ENCODE peak calls at places on chromosomes 6 and 20, in ten cellular contexts. V is upper lobe of left lung, M is H1, Y is H9, E is heart left ventricle, D is epithelial cell of esophagus, G is astrocyte of the spinal cord, F is HCT116, O is tibial artery, N is cardiac muscle cell. X is an unnamed sample.

GRCh38 chr6:142561511-142562265 is 259.9 kb downstream of the ADGRG6 start:
- DNase-seq in V (no peak), M (no peak), Y (no peak), E (no peak), D (no peak), G (no peak), F (no peak), O (no peak), N (no peak), X (no peak)

GRCh38 chr6:52253494-52253893 is 9.2 kb upstream of the IL17F start:
- DNase-seq in V (no peak), M (no peak), Y (no peak), E (no peak), D (peak; percentile 12), G (no peak), F (no peak), O (no peak), N (no peak), X (no peak)

GRCh38 chr6:166031275-166031674 is 136.4 kb downstream of the TBXT start:
- DNase-seq in V (no peak), M (no peak), Y (no peak), E (no peak), D (no peak), G (no peak), F (no peak), O (no peak), N (no peak), X (no peak)

GRCh38 chr6:100719883-100720682 is 161.0 kb downstream of the ASCC3 start:
- DNase-seq in V (no peak), M (no peak), Y (no peak), E (no peak), D (peak; percentile 42), G (peak; percentile 38), F (peak; percentile 8), O (no peak), N (peak; percentile 67), X (no peak)

GRCh38 chr20:58690351-58690750 is 2.2 kb upstream of the NPEPL1 start:
- DNase-seq in V (no peak), M (no peak), Y (no peak), E (no peak), D (no peak), G (no peak), F (no peak), O (no peak), N (peak; percentile 7), X (no peak)

GRCh38 chr20:3875378-3875974 is 13.7 kb upstream of the PANK2 start:
- DNase-seq in V (no peak), M (no peak), Y (no peak), E (no peak), D (no peak), G (no peak), F (no peak), O (no peak), N (no peak), X (no peak)

GRCh38 chr6:45845546-45845945 is 170.1 kb downstream of the CLIC5 start:
- DNase-seq in V (no peak), M (no peak), Y (no peak), E (no peak), D (peak; percentile 53), G (peak; percentile 16), F (no peak), O (no peak), N (peak; percentile 62), X (no peak)

GRCh38 chr6:12751694-12752304 is 35.2 kb downstream of the PHACTR1 start:
- DNase-seq in V (no peak), M (peak; percentile 90), Y (peak; percentile 66), E (peak; percentile 36), D (peak; percentile 70), G (peak; percentile 56), F (no peak), O (peak; percentile 56), N (peak; percentile 72), X (no peak)

GRCh38 chr6:5292154-5292553 is 30.8 kb downstream of the FARS2 start:
- DNase-seq in V (no peak), M (no peak), Y (no peak), E (no peak), D (no peak), G (no peak), F (no peak), O (no peak), N (no peak), X (no peak)

GRCh38 chr20:6114696-6115095 is 8.1 kb downstream of the FERMT1 start:
- DNase-seq in V (no peak), M (no peak), Y (no peak), E (no peak), D (no peak), G (no peak), F (no peak), O (no peak), N (no peak), X (no peak)

GRCh38 chr6:2733736-2734480 is 16.8 kb downstream of the MYLK4 start:
- DNase-seq in V (no peak), M (no peak), Y (peak; percentile 40), E (peak; percentile 50), D (no peak), G (no peak), F (no peak), O (no peak), N (no peak), X (no peak)

GRCh38 chr6:2732503-2733089 is 18.1 kb downstream of the MYLK4 start:
- DNase-seq in V (no peak), M (no peak), Y (no peak), E (no peak), D (no peak), G (no peak), F (no peak), O (no peak), N (peak; percentile 26), X (no peak)

GRCh38 chr6:2731281-2731909 is 19.3 kb downstream of the MYLK4 start:
- DNase-seq in V (no peak), M (no peak), Y (peak; percentile 47), E (no peak), D (peak; percentile 54), G (no peak), F (no peak), O (no peak), N (no peak), X (no peak)

GRCh38 chr6:2734517-2735076 is 16.1 kb downstream of the MYLK4 start:
- DNase-seq in V (no peak), M (no peak), Y (peak; percentile 65), E (no peak), D (peak; percentile 67), G (no peak), F (no peak), O (no peak), N (peak; percentile 29), X (no peak)

GRCh38 chr6:2733324-2733723 is 17.4 kb downstream of the MYLK4 start:
- DNase-seq in V (peak; percentile 87), M (no peak), Y (no peak), E (peak; percentile 59), D (no peak), G (no peak), F (no peak), O (peak; percentile 82), N (peak; percentile 71), X (no peak)
- TF ChIP-seq CTCF in V (no peak), M (no peak), Y (no peak), E (no peak), D (no peak), G (no peak), F (no peak), O (no peak), N (no peak), X (no peak)

GRCh38 chr6:138527376-138528092 is 28.2 kb upstream of the NHSL1 start:
- DNase-seq in V (no peak), M (no peak), Y (no peak), E (no peak), D (no peak), G (peak; percentile 48), F (no peak), O (no peak), N (no peak), X (no peak)

GRCh38 chr6:138528986-138529385 is 29.7 kb upstream of the NHSL1 start:
- DNase-seq in V (no peak), M (no peak), Y (no peak), E (no peak), D (no peak), G (no peak), F (no peak), O (no peak), N (no peak), X (no peak)

GRCh38 chr6:138531387-138531786 is 32.1 kb upstream of the NHSL1 start:
- DNase-seq in V (no peak), M (no peak), Y (no peak), E (no peak), D (no peak), G (no peak), F (no peak), O (no peak), N (no peak), X (no peak)

GRCh38 chr6:138528137-138528536 is 28.8 kb upstream of the NHSL1 start:
- DNase-seq in V (no peak), M (no peak), Y (no peak), E (no peak), D (peak; percentile 35), G (peak; percentile 41), F (no peak), O (no peak), N (no peak), X (no peak)

DNA sequence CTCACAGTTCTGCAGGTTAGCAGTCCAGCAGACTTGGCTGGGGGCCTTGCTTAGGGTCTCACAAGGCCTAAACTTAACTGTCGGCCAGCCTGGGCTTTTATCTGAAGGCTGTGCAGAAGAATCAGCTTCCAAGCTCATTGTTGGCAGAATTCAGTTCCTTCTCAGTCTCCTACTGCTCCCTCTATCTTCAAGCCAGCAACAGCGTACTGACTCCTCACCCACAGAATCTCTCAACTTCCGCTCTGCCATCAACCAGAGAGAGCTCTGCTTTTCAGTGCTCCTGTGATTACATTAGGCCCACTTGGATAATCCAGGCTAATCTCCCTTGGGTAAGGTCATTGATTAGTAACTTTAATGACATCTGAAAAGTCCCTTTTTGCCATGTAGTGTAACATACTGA is 30.2 kb upstream of the NHSL1 start:
- DNase-seq in V (no peak), M (no peak), Y (no peak), E (no peak), D (no peak), G (peak; percentile 22), F (no peak), O (no peak), N (peak; percentile 45), X (no peak)
- TF ChIP-seq CTCF in V (no peak), M (no peak), Y (peak; percentile 36), E (no peak), D (peak; percentile 6), G (peak; percentile 26), F (no peak), O (no peak), N (peak; percentile 31), X (no peak)

DNA sequence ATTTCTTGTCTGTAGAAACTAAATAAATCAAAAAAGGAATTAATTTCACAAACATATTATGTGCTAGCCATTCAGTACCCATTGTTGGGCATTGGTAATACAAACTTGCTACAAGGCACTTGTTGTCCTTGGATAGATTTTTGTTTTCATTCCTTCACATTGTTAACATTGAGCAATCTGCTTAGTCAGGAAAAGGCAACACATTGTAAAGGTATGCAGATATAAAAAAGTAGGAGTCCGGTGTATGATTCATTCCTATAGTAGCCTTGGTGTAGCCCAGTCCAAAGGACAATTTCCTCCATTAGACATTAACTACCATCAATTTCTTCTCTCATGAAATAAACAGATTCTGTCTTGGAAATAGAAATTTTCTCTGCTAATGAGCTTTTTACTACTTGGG is 369.2 kb upstream of the CITED2 start:
- DNase-seq in V (no peak), M (no peak), Y (no peak), E (no peak), D (peak; percentile 91), G (peak; percentile 93), F (peak; percentile 10), O (no peak), N (peak; percentile 91), X (no peak)
- TF ChIP-seq CTCF in V (no peak), M (no peak), Y (no peak), E (no peak), D (no peak), G (no peak), F (no peak), O (no peak), N (no peak), X (no peak)

GRCh38 chr20:25195014-25195961 is at the start of gene ENTPD6:
- DNase-seq in V (peak; percentile 89), M (peak; percentile 93), Y (peak; percentile 85), E (peak; percentile 94), D (peak; percentile 84), G (peak; percentile 88), F (peak; percentile 61), O (peak; percentile 88), N (peak; percentile 91), X (peak; percentile 93)
- TF ChIP-seq CTCF in V (no peak), M (peak; percentile 27), Y (no peak), E (no peak), D (no peak), G (peak; percentile 46), F (no peak), O (no peak), N (peak; percentile 36), X (no peak)